ENCODE peak calls at places on chromosome 6, in eight cellular contexts. One of them, this sample, is unnamed.

GRCh38 chr6:105609375-105609991 is 206.6 kb upstream of the PREP start:
- DNase-seq in substantia nigra: no peak
- DNase-seq in NCI-H2081: peak
- DNase-seq in ureter: no peak
- DNase-seq in nucleus accumbens: no peak
- DNase-seq in lower lobe of right lung: peak
- DNase-seq in small intestine: no peak
- DNase-seq in NCI-H1092: no peak
- DNase-seq in this sample: no peak

GRCh38 chr6:1381397-1382330 is 7.7 kb upstream of the FOXF2 start:
- DNase-seq in substantia nigra: peak
- DNase-seq in NCI-H2081: peak
- DNase-seq in ureter: no peak
- DNase-seq in nucleus accumbens: peak
- DNase-seq in lower lobe of right lung: no peak
- DNase-seq in small intestine: peak
- DNase-seq in NCI-H1092: no peak
- DNase-seq in this sample: no peak

GRCh38 chr6:134080171-134080795 is 27.9 kb upstream of the SLC2A12 start:
- DNase-seq in substantia nigra: no peak
- DNase-seq in NCI-H2081: peak
- DNase-seq in ureter: no peak
- DNase-seq in nucleus accumbens: no peak
- DNase-seq in lower lobe of right lung: no peak
- DNase-seq in small intestine: peak
- DNase-seq in NCI-H1092: no peak
- DNase-seq in this sample: no peak

GRCh38 chr6:11795403-11795802 is 16.8 kb upstream of the ADTRP start:
- DNase-seq in substantia nigra: no peak
- DNase-seq in NCI-H2081: no peak
- DNase-seq in ureter: no peak
- DNase-seq in nucleus accumbens: no peak
- DNase-seq in lower lobe of right lung: no peak
- DNase-seq in small intestine: no peak
- DNase-seq in NCI-H1092: no peak
- DNase-seq in this sample: no peak

GRCh38 chr6:10578718-10579117 is 57.6 kb downstream of the GCNT2 start:
- DNase-seq in substantia nigra: no peak
- DNase-seq in NCI-H2081: no peak
- DNase-seq in ureter: no peak
- DNase-seq in nucleus accumbens: no peak
- DNase-seq in lower lobe of right lung: no peak
- DNase-seq in small intestine: no peak
- DNase-seq in NCI-H1092: no peak
- DNase-seq in this sample: no peak

GRCh38 chr6:146364816-146365594 is 178.6 kb upstream of the RAB32 start:
- DNase-seq in substantia nigra: no peak
- DNase-seq in NCI-H2081: no peak
- DNase-seq in ureter: no peak
- DNase-seq in nucleus accumbens: no peak
- DNase-seq in lower lobe of right lung: no peak
- DNase-seq in small intestine: no peak
- DNase-seq in NCI-H1092: no peak
- DNase-seq in this sample: no peak

GRCh38 chr6:124260337-124260736 is 456.7 kb downstream of the NKAIN2 start:
- DNase-seq in substantia nigra: no peak
- DNase-seq in NCI-H2081: no peak
- DNase-seq in ureter: no peak
- DNase-seq in nucleus accumbens: no peak
- DNase-seq in lower lobe of right lung: no peak
- DNase-seq in small intestine: no peak
- DNase-seq in NCI-H1092: no peak
- DNase-seq in this sample: no peak

GRCh38 chr6:143970827-143971226 is 37.2 kb downstream of the PLAGL1 start:
- DNase-seq in substantia nigra: no peak
- DNase-seq in NCI-H2081: no peak
- DNase-seq in ureter: no peak
- DNase-seq in nucleus accumbens: no peak
- DNase-seq in lower lobe of right lung: no peak
- DNase-seq in small intestine: no peak
- DNase-seq in NCI-H1092: no peak
- DNase-seq in this sample: no peak

GRCh38 chr6:90288404-90288803 is 8.2 kb downstream of the BACH2 start:
- DNase-seq in substantia nigra: no peak
- DNase-seq in NCI-H2081: no peak
- DNase-seq in ureter: no peak
- DNase-seq in nucleus accumbens: no peak
- DNase-seq in lower lobe of right lung: no peak
- DNase-seq in small intestine: no peak
- DNase-seq in NCI-H1092: no peak
- DNase-seq in this sample: no peak

GRCh38 chr6:115131709-115132490 is 789.1 kb upstream of the HS3ST5 start:
- DNase-seq in substantia nigra: no peak
- DNase-seq in NCI-H2081: no peak
- DNase-seq in ureter: no peak
- DNase-seq in nucleus accumbens: no peak
- DNase-seq in lower lobe of right lung: no peak
- DNase-seq in small intestine: no peak
- DNase-seq in NCI-H1092: no peak
- DNase-seq in this sample: no peak

GRCh38 chr6:107957165-107957908 is 671 bp downstream of the SEC63 start:
- DNase-seq in substantia nigra: peak
- DNase-seq in NCI-H2081: peak
- DNase-seq in ureter: peak
- DNase-seq in nucleus accumbens: peak
- DNase-seq in lower lobe of right lung: peak
- DNase-seq in small intestine: peak
- DNase-seq in NCI-H1092: peak
- DNase-seq in this sample: no peak

GRCh38 chr6:169859401-169859977 is 108.1 kb downstream of the ERMARD start:
- DNase-seq in substantia nigra: no peak
- DNase-seq in NCI-H2081: no peak
- DNase-seq in ureter: peak
- DNase-seq in nucleus accumbens: no peak
- DNase-seq in lower lobe of right lung: no peak
- DNase-seq in small intestine: no peak
- DNase-seq in NCI-H1092: no peak
- DNase-seq in this sample: no peak

GRCh38 chr6:10146723-10147451 is 268.0 kb downstream of the TFAP2A start:
- DNase-seq in substantia nigra: peak
- DNase-seq in NCI-H2081: peak
- DNase-seq in ureter: no peak
- DNase-seq in nucleus accumbens: peak
- DNase-seq in lower lobe of right lung: no peak
- DNase-seq in small intestine: peak
- DNase-seq in NCI-H1092: no peak
- DNase-seq in this sample: no peak

GRCh38 chr6:136108591-136108990 is 141.5 kb downstream of the MTFR2 start:
- DNase-seq in substantia nigra: no peak
- DNase-seq in NCI-H2081: no peak
- DNase-seq in ureter: no peak
- DNase-seq in nucleus accumbens: no peak
- DNase-seq in lower lobe of right lung: no peak
- DNase-seq in small intestine: no peak
- DNase-seq in NCI-H1092: no peak
- DNase-seq in this sample: no peak

GRCh38 chr6:162546905-162547304 is 180.7 kb downstream of the PRKN start:
- DNase-seq in substantia nigra: no peak
- DNase-seq in NCI-H2081: no peak
- DNase-seq in ureter: no peak
- DNase-seq in nucleus accumbens: no peak
- DNase-seq in lower lobe of right lung: no peak
- DNase-seq in small intestine: no peak
- DNase-seq in NCI-H1092: no peak
- DNase-seq in this sample: no peak

GRCh38 chr6:136181858-136182257 is 68.3 kb downstream of the MTFR2 start:
- DNase-seq in substantia nigra: no peak
- DNase-seq in NCI-H2081: no peak
- DNase-seq in ureter: no peak
- DNase-seq in nucleus accumbens: no peak
- DNase-seq in lower lobe of right lung: no peak
- DNase-seq in small intestine: no peak
- DNase-seq in NCI-H1092: no peak
- DNase-seq in this sample: no peak

GRCh38 chr6:25966707-25967106 is 4.1 kb downstream of the TRIM38 start:
- DNase-seq in substantia nigra: no peak
- DNase-seq in NCI-H2081: no peak
- DNase-seq in ureter: no peak
- DNase-seq in nucleus accumbens: no peak
- DNase-seq in lower lobe of right lung: no peak
- DNase-seq in small intestine: no peak
- DNase-seq in NCI-H1092: no peak
- DNase-seq in this sample: no peak

GRCh38 chr6:119026822-119027221 is 51.6 kb downstream of the FAM184A start:
- DNase-seq in substantia nigra: no peak
- DNase-seq in NCI-H2081: no peak
- DNase-seq in ureter: no peak
- DNase-seq in nucleus accumbens: no peak
- DNase-seq in lower lobe of right lung: no peak
- DNase-seq in small intestine: no peak
- DNase-seq in NCI-H1092: no peak
- DNase-seq in this sample: no peak

GRCh38 chr6:6319947-6320811 is at the start of gene F13A1:
- DNase-seq in substantia nigra: no peak
- DNase-seq in NCI-H2081: no peak
- DNase-seq in ureter: no peak
- DNase-seq in nucleus accumbens: no peak
- DNase-seq in lower lobe of right lung: peak
- DNase-seq in small intestine: no peak
- DNase-seq in NCI-H1092: no peak
- DNase-seq in this sample: no peak

GRCh38 chr6:109292983-109293586 is 89.2 kb downstream of the CD164 start:
- DNase-seq in substantia nigra: no peak
- DNase-seq in NCI-H2081: no peak
- DNase-seq in ureter: no peak
- DNase-seq in nucleus accumbens: no peak
- DNase-seq in lower lobe of right lung: no peak
- DNase-seq in small intestine: no peak
- DNase-seq in NCI-H1092: no peak
- DNase-seq in this sample: no peak

GRCh38 chr6:167709196-167709595 is 117.5 kb upstream of the AFDN start:
- DNase-seq in substantia nigra: no peak
- DNase-seq in NCI-H2081: no peak
- DNase-seq in ureter: no peak
- DNase-seq in nucleus accumbens: no peak
- DNase-seq in lower lobe of right lung: no peak
- DNase-seq in small intestine: no peak
- DNase-seq in NCI-H1092: no peak
- DNase-seq in this sample: no peak

GRCh38 chr6:41509596-41509995 is 36.6 kb upstream of the FOXP4 start:
- DNase-seq in substantia nigra: no peak
- DNase-seq in NCI-H2081: no peak
- DNase-seq in ureter: no peak
- DNase-seq in nucleus accumbens: no peak
- DNase-seq in lower lobe of right lung: no peak
- DNase-seq in small intestine: no peak
- DNase-seq in NCI-H1092: no peak
- DNase-seq in this sample: no peak

This sample was measured in COR-L47.